ENCODE peak calls at places on chromosome 12, in four cellular contexts. D, V, X and T are unnamed samples.

GRCh38 chr12:102811125-102811737 is 105.8 kb downstream of the PAH start:
- DNase-seq in D (peak), X (peak), V (no peak), T (peak)

GRCh38 chr12:26512213-26512612 is 316.8 kb downstream of the SSPN start:
- DNase-seq in X (no peak), V (no peak), D (no peak), T (no peak)

GRCh38 chr12:120739031-120739762 is 13.6 kb downstream of the ACADS start:
- DNase-seq in V (no peak), X (no peak), D (no peak), T (no peak)

GRCh38 chr12:114476159-114476558 is 70.2 kb upstream of the TBX5 start:
- DNase-seq in D (peak), V (no peak), X (no peak), T (peak)

GRCh38 chr12:113980537-113981337 is 14.6 kb upstream of the RBM19 start:
- DNase-seq in V (no peak), X (peak), D (peak), T (peak)

GRCh38 chr12:76275511-76276093 is 72.6 kb downstream of the BBS10 start:
- DNase-seq in X (no peak), V (no peak), D (no peak), T (no peak)

GRCh38 chr12:108811411-108812185 is 45.8 kb downstream of the SSH1 start:
- DNase-seq in X (no peak), D (no peak), V (no peak), T (no peak)

GRCh38 chr12:105107176-105107496 is 395 bp upstream of the WASHC4 start:
- DNase-seq in D (no peak), X (peak), V (no peak), T (no peak)

GRCh38 chr12:30515351-30515750 is 180.3 kb downstream of the IPO8 start:
- DNase-seq in V (no peak), X (no peak), D (no peak), T (peak)

GRCh38 chr12:12070149-12070548 is 590 bp upstream of the BCL2L14 start:
- DNase-seq in V (no peak), D (no peak), X (no peak), T (no peak)

GRCh38 chr12:1619599-1619998 is 9.4 kb upstream of the WNT5B start:
- DNase-seq in D (no peak), V (peak), X (no peak), T (no peak)

GRCh38 chr12:115709410-115710065 is 568.0 kb downstream of the MED13L start:
- DNase-seq in X (no peak), D (no peak), V (no peak), T (no peak)

GRCh38 chr12:120767071-120768024 is 41.7 kb downstream of the ACADS start:
- DNase-seq in V (no peak), X (no peak), D (no peak), T (no peak)

GRCh38 chr12:52296572-52297215 is 5.4 kb upstream of the KRT81 start:
- DNase-seq in X (no peak), D (no peak), V (no peak), T (no peak)

GRCh38 chr12:107304588-107305532 is 211.5 kb upstream of the CRY1 start:
- DNase-seq in X (no peak), V (no peak), D (no peak), T (no peak)

GRCh38 chr12:76264617-76265016 is 83.6 kb downstream of the BBS10 start:
- DNase-seq in X (no peak), D (no peak), V (no peak), T (no peak)

GRCh38 chr12:42892702-42893101 is 303.2 kb upstream of the PRICKLE1 start:
- DNase-seq in D (no peak), X (no peak), V (no peak), T (no peak)

GRCh38 chr12:70920251-70920851 is at the start of gene PTPRR:
- DNase-seq in D (no peak), X (no peak), V (no peak), T (no peak)

GRCh38 chr12:79895041-79895440 is 39.9 kb downstream of the PPP1R12A start:
- DNase-seq in V (no peak), D (no peak), X (no peak), T (no peak)

GRCh38 chr12:6766651-6767300 is 613 bp downstream of the PTMS start:
- DNase-seq in V (no peak), D (peak), X (peak), T (peak)

GRCh38 chr12:49092086-49092815 is 2.4 kb downstream of the DHH start:
- DNase-seq in X (peak), V (no peak), D (peak), T (peak)

GRCh38 chr12:28870839-28871440 is 278.1 kb upstream of the FAR2 start:
- DNase-seq in D (no peak), V (no peak), X (no peak), T (no peak)

GRCh38 chr12:59977779-59978178 is 381.9 kb downstream of the SLC16A7 start:
- DNase-seq in X (no peak), D (no peak), V (no peak), T (no peak)

GRCh38 chr12:13278249-13278787 is 81.8 kb downstream of the EMP1 start:
- DNase-seq in D (peak), V (no peak), X (peak), T (peak)

GRCh38 chr12:93022603-93023340 is 93.7 kb upstream of the EEA1 start:
- DNase-seq in V (no peak), X (no peak), D (no peak), T (no peak)

GRCh38 chr12:6750506-6750905 is 2.4 kb downstream of the MLF2 start:
- DNase-seq in V (no peak), D (no peak), X (no peak), T (no peak)

GRCh38 chr12:29516431-29516875 is 19.0 kb upstream of the OVCH1 start:
- DNase-seq in V (no peak), D (no peak), X (no peak), T (no peak)

GRCh38 chr12:109464642-109465351 is 12.3 kb downstream of the KCTD10 start:
- DNase-seq in V (no peak), X (no peak), D (no peak), T (no peak)

GRCh38 chr12:62251609-62251958 is 8.6 kb upstream of the USP15 start:
- DNase-seq in V (no peak), X (no peak), D (no peak), T (no peak)

GRCh38 chr12:62249419-62249818 is 10.8 kb upstream of the USP15 start:
- DNase-seq in D (no peak), X (no peak), V (no peak), T (no peak)

GRCh38 chr12:62252576-62252975 is 7.6 kb upstream of the USP15 start:
- DNase-seq in X (no peak), D (no peak), V (no peak), T (no peak)

GRCh38 chr12:62248873-62249272 is 11.3 kb upstream of the USP15 start:
- DNase-seq in D (no peak), X (peak), V (no peak), T (no peak)

DNA sequence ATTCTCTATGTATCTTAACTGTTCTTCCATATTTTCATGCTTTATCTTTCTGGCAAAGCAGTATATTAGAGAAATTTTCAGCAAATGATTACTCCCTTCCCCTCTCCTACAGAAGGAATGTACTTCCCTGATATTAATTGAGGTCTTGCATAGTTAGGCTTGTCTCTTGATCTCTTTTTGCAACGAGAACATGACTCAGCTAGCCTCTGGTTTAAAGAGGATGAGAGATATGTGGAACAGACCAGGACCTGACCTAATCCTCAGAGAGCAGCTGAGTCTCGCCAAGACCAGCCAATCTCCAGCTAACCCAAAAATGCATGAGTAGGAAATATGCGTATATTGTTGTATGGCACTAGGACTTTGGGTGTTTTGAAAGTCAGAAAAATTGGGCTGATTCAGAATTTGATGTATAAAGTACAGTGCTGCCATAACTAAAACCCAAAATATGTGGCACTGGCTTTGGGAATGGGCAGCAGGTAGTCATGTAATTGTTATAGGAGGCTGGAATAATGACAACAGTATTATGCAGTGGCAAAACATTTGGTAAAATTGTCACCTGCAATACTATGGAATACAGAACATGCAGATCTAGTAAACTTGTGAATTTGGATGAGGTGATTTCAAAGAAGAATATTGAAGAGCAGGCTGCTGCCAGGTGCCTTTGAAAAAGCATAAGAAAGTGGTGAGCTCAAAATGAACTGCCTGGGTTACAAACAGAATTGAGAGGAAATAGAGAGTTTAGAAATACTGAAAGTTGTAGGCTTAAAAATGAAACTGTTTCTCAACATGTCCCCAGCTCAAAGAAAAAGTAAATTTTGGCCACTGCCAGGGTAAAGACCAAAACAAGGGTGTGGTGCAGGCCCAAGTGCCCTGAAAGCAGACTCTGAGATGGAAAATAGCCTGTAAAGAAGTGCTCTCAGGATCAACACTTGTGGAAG is 9.3 kb upstream of the USP15 start:
- DNase-seq in V (peak), X (peak), D (no peak), T (no peak)
- TF ChIP-seq TARDBP in V (no peak), X (no peak), D (no peak), T (no peak)

DNA sequence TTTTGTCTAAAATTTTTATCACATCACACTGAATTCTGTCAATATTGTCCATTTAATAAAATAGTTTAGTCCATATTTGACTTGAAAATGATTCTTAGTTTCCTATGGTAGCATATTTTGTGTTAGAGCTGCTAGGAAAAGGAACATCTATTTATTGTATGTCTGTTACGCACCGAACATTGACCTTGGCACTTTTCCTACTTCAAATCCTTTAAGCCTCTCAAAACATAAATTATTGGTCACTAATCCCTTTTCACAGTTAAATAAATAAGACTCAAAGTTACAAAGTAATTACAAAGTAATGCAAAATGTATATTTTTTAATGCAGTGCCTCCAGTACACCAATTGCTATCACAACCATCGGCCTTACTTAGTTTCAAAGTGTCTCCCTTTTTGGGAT is 28.5 kb downstream of the DCN start:
- DNase-seq in V (no peak), D (no peak), X (no peak), T (no peak)
- TF ChIP-seq TARDBP in V (no peak), D (no peak), X (no peak), T (no peak)

GRCh38 chr12:31752450-31752849 is 23.6 kb upstream of the AMN1 start:
- DNase-seq in D (no peak), X (no peak), V (no peak), T (no peak)

GRCh38 chr12:31745242-31745641 is 16.4 kb upstream of the AMN1 start:
- DNase-seq in V (no peak), D (no peak), X (no peak), T (no peak)

GRCh38 chr12:31750747-31751039 is 21.9 kb upstream of the AMN1 start:
- DNase-seq in D (no peak), V (no peak), X (no peak), T (no peak)

DNA sequence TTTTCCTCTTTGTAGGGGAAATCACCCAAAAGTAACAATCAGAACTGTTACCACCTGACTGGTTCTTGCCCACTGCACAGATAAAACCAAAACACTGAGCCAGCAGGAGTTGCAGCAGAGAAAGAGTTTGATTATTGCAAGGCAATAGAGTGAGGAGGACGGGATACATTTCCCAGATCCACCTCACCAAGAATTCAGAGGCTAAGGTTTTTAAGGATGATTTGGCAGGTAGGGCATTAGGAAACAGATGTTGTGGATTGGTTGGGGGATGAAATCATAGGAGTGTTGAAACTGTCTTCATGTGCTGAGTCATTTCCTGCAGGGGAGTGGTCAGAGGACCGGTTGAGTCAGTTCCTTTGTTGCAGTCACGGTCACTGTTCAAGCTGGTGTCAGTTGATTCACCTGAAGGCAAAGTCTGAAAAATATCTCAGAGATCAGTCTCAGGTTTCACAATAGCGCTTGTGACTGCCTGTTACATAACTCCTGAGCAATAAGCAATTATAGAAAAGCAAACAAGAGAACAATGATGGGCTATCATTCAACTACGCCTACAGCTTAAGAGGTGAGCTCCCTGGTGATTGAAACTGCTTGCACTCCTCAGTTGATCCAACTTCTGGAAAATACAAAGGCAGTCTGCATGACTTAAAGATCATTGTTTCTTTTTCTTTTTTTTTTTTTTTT is 20.3 kb upstream of the AMN1 start:
- DNase-seq in V (peak), D (no peak), X (peak), T (peak)
- TF ChIP-seq TARDBP in V (peak), D (no peak), X (no peak), T (peak)

GRCh38 chr12:94925729-94926128 is 77.8 kb downstream of the NDUFA12 start:
- DNase-seq in V (no peak), X (no peak), D (no peak), T (no peak)
- TF ChIP-seq TARDBP in V (no peak), X (no peak), D (no peak), T (no peak)

GRCh38 chr12:96300064-96300463 is 100.2 kb downstream of the CDK17 start:
- DNase-seq in D (no peak), V (no peak), X (no peak), T (no peak)

GRCh38 chr12:96295532-96296160 is 101.5 kb downstream of the ELK3 start:
- DNase-seq in X (no peak), D (no peak), V (no peak), T (no peak)

GRCh38 chr12:96293093-96293492 is 98.9 kb downstream of the ELK3 start:
- DNase-seq in D (no peak), X (no peak), V (no peak), T (no peak)

GRCh38 chr12:96297504-96297903 is 102.7 kb downstream of the CDK17 start:
- DNase-seq in X (no peak), V (no peak), D (no peak), T (no peak)

GRCh38 chr12:96294831-96295230 is 100.7 kb downstream of the ELK3 start:
- DNase-seq in D (no peak), X (no peak), V (no peak), T (no peak)
- TF ChIP-seq TARDBP in D (no peak), X (no peak), V (no peak), T (no peak)

GRCh38 chr12:63967781-63968180 is 123.3 kb downstream of the SRGAP1 start:
- DNase-seq in X (no peak), D (no peak), V (no peak), T (no peak)
- TF ChIP-seq TARDBP in X (no peak), D (no peak), V (no peak), T (no peak)

DNA sequence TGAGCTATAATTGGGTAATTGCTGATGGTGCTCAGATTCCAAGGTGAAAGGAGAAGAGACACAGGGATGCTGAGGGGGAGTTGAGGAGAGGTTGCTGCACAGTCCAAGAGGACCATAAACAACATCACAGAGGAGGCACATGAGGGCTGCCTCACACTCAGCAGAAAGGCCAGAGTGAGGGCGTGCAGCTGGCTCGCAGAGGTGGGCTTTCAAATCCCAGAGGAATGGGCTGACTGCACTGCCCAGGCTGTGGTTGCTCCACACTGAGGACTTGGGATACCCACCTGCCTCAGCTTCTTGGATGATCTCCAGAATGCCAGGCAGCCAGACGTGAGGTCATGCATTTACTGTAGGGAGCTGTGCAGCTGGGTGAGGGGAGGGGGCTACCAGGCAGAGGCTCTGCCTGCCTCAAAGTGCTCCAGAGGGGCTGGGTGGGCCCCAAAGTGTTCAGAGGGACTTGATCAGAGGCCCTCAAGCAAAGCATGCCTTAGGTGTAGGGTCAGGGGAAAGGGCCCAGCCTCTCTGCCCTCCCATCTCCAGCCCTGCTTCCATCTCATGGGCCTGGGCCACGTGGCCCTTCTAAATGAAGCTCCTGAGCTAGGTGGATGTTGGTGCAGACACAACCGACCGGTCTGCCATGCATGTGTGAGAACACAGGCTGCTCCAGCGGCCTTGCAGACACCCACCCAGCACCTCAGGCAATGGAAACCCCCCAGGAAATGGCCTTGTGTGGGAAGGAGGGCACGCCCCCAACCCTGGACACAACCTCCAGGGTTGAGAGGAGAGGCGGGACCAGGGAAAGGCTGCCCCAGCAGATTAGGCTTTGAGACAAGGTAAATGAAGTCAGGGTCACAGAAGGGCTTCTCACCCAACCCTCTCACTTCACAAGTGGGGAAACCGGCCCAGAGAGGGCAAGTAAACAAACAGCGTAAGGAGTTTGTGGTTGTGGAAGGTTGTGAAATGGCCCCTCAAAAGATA is 90.7 kb downstream of the NTF3 start:
- DNase-seq in X (no peak), D (no peak), V (no peak), T (no peak)
- TF ChIP-seq TARDBP in X (no peak), D (no peak), V (no peak), T (no peak)

DNA sequence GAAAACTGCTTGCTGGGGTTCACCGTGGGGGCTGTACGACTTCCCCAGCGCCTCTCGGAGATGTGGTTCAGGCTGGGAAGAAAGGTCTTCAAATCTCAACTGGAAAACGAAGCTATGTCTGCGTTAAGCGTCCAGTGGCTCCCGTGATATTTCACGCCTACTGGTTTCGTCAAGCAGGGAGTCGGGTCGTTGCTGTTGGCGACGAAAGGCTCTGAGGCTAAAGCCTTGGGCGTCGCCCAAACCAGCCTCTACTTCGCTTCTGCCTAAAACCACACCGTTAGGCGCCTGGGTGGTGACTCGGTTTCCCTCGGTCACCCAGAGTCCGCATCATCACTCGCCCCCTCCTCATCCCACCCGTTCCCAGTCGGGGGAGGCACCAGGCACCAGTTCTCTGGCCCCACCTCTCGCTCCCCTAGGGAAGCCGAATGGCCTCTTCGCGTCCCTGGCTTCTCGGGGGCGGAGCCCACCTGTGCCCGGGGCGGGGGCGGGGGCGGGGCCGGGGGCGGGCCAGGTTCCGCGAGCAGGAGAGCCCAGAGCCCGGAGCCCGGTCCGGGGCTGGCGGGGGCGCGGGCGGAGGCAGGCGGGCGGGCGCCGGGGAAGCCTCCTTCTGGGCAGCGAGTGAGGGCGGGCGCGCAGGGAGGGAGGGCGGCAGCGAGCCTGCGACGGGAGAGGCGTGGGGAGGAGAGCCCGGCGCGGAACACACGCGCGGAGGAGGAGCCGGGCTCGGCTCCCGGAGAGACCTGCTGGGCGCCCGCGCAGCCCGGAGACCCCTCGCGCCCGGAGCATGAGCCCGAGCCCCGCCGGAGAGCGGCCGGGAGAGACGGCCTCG is at the start of gene B4GALNT3:
- DNase-seq in D (peak), V (no peak), X (peak), T (no peak)
- TF ChIP-seq TARDBP in D (no peak), V (no peak), X (no peak), T (no peak)

GRCh38 chr12:8692573-8692972 is 5.2 kb upstream of the RIMKLB start:
- DNase-seq in X (no peak), D (peak), V (no peak), T (no peak)
- TF ChIP-seq TARDBP in X (no peak), D (no peak), V (no peak), T (no peak)